ENCODE peak calls at places on chromosomes 12 and 14, in six cellular contexts. One of them, this sample, is unnamed.

GRCh38 chr12:87756111-87756510 is 273.1 kb downstream of the C12orf50 start:
- DNase-seq in Jurkat, Clone E6-1: no peak
- DNase-seq in kidney: peak
- DNase-seq in NCI-H2029: no peak
- DNase-seq in GM13977: no peak
- DNase-seq in pons: no peak
- DNase-seq in this sample: peak

GRCh38 chr14:54776361-54777001 is 126.1 kb downstream of the GCH1 start:
- DNase-seq in Jurkat, Clone E6-1: no peak
- DNase-seq in kidney: peak
- DNase-seq in NCI-H2029: no peak
- DNase-seq in GM13977: peak
- DNase-seq in pons: peak
- DNase-seq in this sample: peak

GRCh38 chr12:45216297-45216982 is 545 bp downstream of the ANO6 start:
- DNase-seq in Jurkat, Clone E6-1: no peak
- DNase-seq in kidney: peak
- DNase-seq in NCI-H2029: peak
- DNase-seq in GM13977: peak
- DNase-seq in pons: no peak
- DNase-seq in this sample: peak

GRCh38 chr12:81502912-81503695 is 256.0 kb downstream of the PPFIA2 start:
- DNase-seq in Jurkat, Clone E6-1: no peak
- DNase-seq in kidney: no peak
- DNase-seq in NCI-H2029: no peak
- DNase-seq in GM13977: no peak
- DNase-seq in pons: no peak
- DNase-seq in this sample: peak

GRCh38 chr12:68235576-68235975 is 10.0 kb upstream of the IL26 start:
- DNase-seq in Jurkat, Clone E6-1: no peak
- DNase-seq in kidney: no peak
- DNase-seq in NCI-H2029: no peak
- DNase-seq in GM13977: no peak
- DNase-seq in pons: no peak
- DNase-seq in this sample: no peak

GRCh38 chr12:67759829-67760228 is 111.3 kb downstream of the DYRK2 start:
- DNase-seq in Jurkat, Clone E6-1: no peak
- DNase-seq in kidney: no peak
- DNase-seq in NCI-H2029: no peak
- DNase-seq in GM13977: no peak
- DNase-seq in pons: no peak
- DNase-seq in this sample: no peak

GRCh38 chr12:129903956-129904769 is at the start of gene TMEM132D:
- DNase-seq in Jurkat, Clone E6-1: no peak
- DNase-seq in kidney: no peak
- DNase-seq in NCI-H2029: no peak
- DNase-seq in GM13977: no peak
- DNase-seq in pons: no peak
- DNase-seq in this sample: no peak

GRCh38 chr14:54692261-54692861 is 125.4 kb downstream of the SAMD4A start:
- DNase-seq in Jurkat, Clone E6-1: no peak
- DNase-seq in kidney: no peak
- DNase-seq in NCI-H2029: no peak
- DNase-seq in GM13977: no peak
- DNase-seq in pons: no peak
- DNase-seq in this sample: no peak

GRCh38 chr14:39988939-39989338 is 556.7 kb upstream of the FBXO33 start:
- DNase-seq in Jurkat, Clone E6-1: peak
- DNase-seq in kidney: no peak
- DNase-seq in NCI-H2029: peak
- DNase-seq in GM13977: no peak
- DNase-seq in pons: peak
- DNase-seq in this sample: no peak

GRCh38 chr14:99183716-99184115 is 88.3 kb downstream of the BCL11B start:
- DNase-seq in Jurkat, Clone E6-1: no peak
- DNase-seq in kidney: peak
- DNase-seq in NCI-H2029: no peak
- DNase-seq in GM13977: no peak
- DNase-seq in pons: no peak
- DNase-seq in this sample: no peak

GRCh38 chr14:59013672-59014298 is 174.7 kb upstream of the DAAM1 start:
- DNase-seq in Jurkat, Clone E6-1: no peak
- DNase-seq in kidney: no peak
- DNase-seq in NCI-H2029: no peak
- DNase-seq in GM13977: no peak
- DNase-seq in pons: no peak
- DNase-seq in this sample: peak

GRCh38 chr14:64760146-64760755 is 56.0 kb downstream of the PLEKHG3 start:
- DNase-seq in Jurkat, Clone E6-1: peak
- DNase-seq in kidney: peak
- DNase-seq in NCI-H2029: no peak
- DNase-seq in GM13977: peak
- DNase-seq in pons: no peak
- DNase-seq in this sample: peak

GRCh38 chr14:37131205-37131604 is 41.2 kb downstream of the SLC25A21 start:
- DNase-seq in Jurkat, Clone E6-1: no peak
- DNase-seq in kidney: no peak
- DNase-seq in NCI-H2029: no peak
- DNase-seq in GM13977: no peak
- DNase-seq in pons: peak
- DNase-seq in this sample: no peak

GRCh38 chr12:52486166-52487105 is 6.6 kb downstream of the KRT6A start:
- DNase-seq in Jurkat, Clone E6-1: no peak
- DNase-seq in kidney: no peak
- DNase-seq in NCI-H2029: no peak
- DNase-seq in GM13977: no peak
- DNase-seq in pons: no peak
- DNase-seq in this sample: no peak

GRCh38 chr12:88922816-88923215 is 342.5 kb upstream of the KITLG start:
- DNase-seq in Jurkat, Clone E6-1: no peak
- DNase-seq in kidney: no peak
- DNase-seq in NCI-H2029: no peak
- DNase-seq in GM13977: no peak
- DNase-seq in pons: no peak
- DNase-seq in this sample: no peak

GRCh38 chr12:88703790-88704189 is 123.5 kb upstream of the KITLG start:
- DNase-seq in Jurkat, Clone E6-1: no peak
- DNase-seq in kidney: no peak
- DNase-seq in NCI-H2029: no peak
- DNase-seq in GM13977: no peak
- DNase-seq in pons: no peak
- DNase-seq in this sample: peak

GRCh38 chr12:55703976-55704761 is 3.5 kb downstream of the ITGA7 start:
- DNase-seq in Jurkat, Clone E6-1: no peak
- DNase-seq in kidney: peak
- DNase-seq in NCI-H2029: no peak
- DNase-seq in GM13977: no peak
- DNase-seq in pons: no peak
- DNase-seq in this sample: no peak

GRCh38 chr14:73462078-73462715 is 3.9 kb upstream of the NUMB start:
- DNase-seq in Jurkat, Clone E6-1: no peak
- DNase-seq in kidney: no peak
- DNase-seq in NCI-H2029: peak
- DNase-seq in GM13977: no peak
- DNase-seq in pons: peak
- DNase-seq in this sample: no peak

GRCh38 chr14:25095784-25096390 is 45.9 kb upstream of the STXBP6 start:
- DNase-seq in Jurkat, Clone E6-1: peak
- DNase-seq in kidney: no peak
- DNase-seq in NCI-H2029: no peak
- DNase-seq in GM13977: no peak
- DNase-seq in pons: no peak
- DNase-seq in this sample: no peak

GRCh38 chr14:105430535-105430934 is 10.9 kb downstream of the MTA1 start:
- DNase-seq in Jurkat, Clone E6-1: no peak
- DNase-seq in kidney: no peak
- DNase-seq in NCI-H2029: no peak
- DNase-seq in GM13977: no peak
- DNase-seq in pons: no peak
- DNase-seq in this sample: peak

GRCh38 chr12:77214136-77214535 is 148.8 kb upstream of the E2F7 start:
- DNase-seq in Jurkat, Clone E6-1: no peak
- DNase-seq in kidney: no peak
- DNase-seq in NCI-H2029: no peak
- DNase-seq in GM13977: no peak
- DNase-seq in pons: no peak
- DNase-seq in this sample: no peak

GRCh38 chr14:46818147-46818546 is 166.6 kb upstream of the RPL10L start:
- DNase-seq in Jurkat, Clone E6-1: no peak
- DNase-seq in kidney: no peak
- DNase-seq in NCI-H2029: no peak
- DNase-seq in GM13977: no peak
- DNase-seq in pons: no peak
- DNase-seq in this sample: no peak

GRCh38 chr12:926641-927040 is 22.9 kb downstream of the RAD52 start:
- DNase-seq in Jurkat, Clone E6-1: no peak
- DNase-seq in kidney: no peak
- DNase-seq in NCI-H2029: no peak
- DNase-seq in GM13977: no peak
- DNase-seq in pons: no peak
- DNase-seq in this sample: no peak

GRCh38 chr12:100830003-100830795 is 35.6 kb downstream of the ANO4 start:
- DNase-seq in Jurkat, Clone E6-1: no peak
- DNase-seq in kidney: no peak
- DNase-seq in NCI-H2029: peak
- DNase-seq in GM13977: no peak
- DNase-seq in pons: no peak
- DNase-seq in this sample: no peak

GRCh38 chr12:94621662-94622359 is 28.5 kb downstream of the TMCC3 start:
- DNase-seq in Jurkat, Clone E6-1: no peak
- DNase-seq in kidney: no peak
- DNase-seq in NCI-H2029: peak
- DNase-seq in GM13977: peak
- DNase-seq in pons: no peak
- DNase-seq in this sample: peak

GRCh38 chr12:78695749-78696148 is 168.8 kb upstream of the SYT1 start:
- DNase-seq in Jurkat, Clone E6-1: no peak
- DNase-seq in kidney: no peak
- DNase-seq in NCI-H2029: no peak
- DNase-seq in GM13977: no peak
- DNase-seq in pons: no peak
- DNase-seq in this sample: no peak

GRCh38 chr14:70782361-70782760 is 27.0 kb downstream of the MAP3K9 start:
- DNase-seq in Jurkat, Clone E6-1: peak
- DNase-seq in kidney: no peak
- DNase-seq in NCI-H2029: no peak
- DNase-seq in GM13977: no peak
- DNase-seq in pons: no peak
- DNase-seq in this sample: peak

GRCh38 chr12:879641-880040 is 69.9 kb downstream of the RAD52 start:
- DNase-seq in Jurkat, Clone E6-1: no peak
- DNase-seq in kidney: no peak
- DNase-seq in NCI-H2029: no peak
- DNase-seq in GM13977: no peak
- DNase-seq in pons: no peak
- DNase-seq in this sample: peak

GRCh38 chr14:105354541-105354940 is 40.0 kb downstream of the PACS2 start:
- DNase-seq in Jurkat, Clone E6-1: no peak
- DNase-seq in kidney: no peak
- DNase-seq in NCI-H2029: no peak
- DNase-seq in GM13977: no peak
- DNase-seq in pons: no peak
- DNase-seq in this sample: no peak

GRCh38 chr12:75239987-75240386 is 30.3 kb upstream of the KCNC2 start:
- DNase-seq in Jurkat, Clone E6-1: no peak
- DNase-seq in kidney: no peak
- DNase-seq in NCI-H2029: no peak
- DNase-seq in GM13977: peak
- DNase-seq in pons: no peak
- DNase-seq in this sample: no peak

GRCh38 chr12:114221976-114222630 is 183.8 kb downstream of the TBX5 start:
- DNase-seq in Jurkat, Clone E6-1: no peak
- DNase-seq in kidney: no peak
- DNase-seq in NCI-H2029: no peak
- DNase-seq in GM13977: no peak
- DNase-seq in pons: no peak
- DNase-seq in this sample: no peak

GRCh38 chr12:123512838-123513665 is 20.5 kb downstream of the RILPL1 start:
- DNase-seq in Jurkat, Clone E6-1: no peak
- DNase-seq in kidney: no peak
- DNase-seq in NCI-H2029: no peak
- DNase-seq in GM13977: no peak
- DNase-seq in pons: no peak
- DNase-seq in this sample: no peak

GRCh38 chr12:27284751-27285150 is 40.7 kb downstream of the STK38L start:
- DNase-seq in Jurkat, Clone E6-1: no peak
- DNase-seq in kidney: no peak
- DNase-seq in NCI-H2029: no peak
- DNase-seq in GM13977: peak
- DNase-seq in pons: no peak
- DNase-seq in this sample: peak